ENCODE peak calls at places on chromosomes 3 and 15, in ten cellular contexts. Q is AG09309, O is fibroblast of mammary gland, X is tibial nerve, I is thoracic aorta, D is cardiac muscle cell, C is upper lobe of left lung, M is fibroblast of lung, R is IMR-90, F is fibroblast of the aortic adventitia. A is an unnamed sample.

GRCh38 chr3:5787863-5788488 is 600.5 kb downstream of the EDEM1 start:
- DNase-seq in Q (no peak), O (no peak), X (peak; percentile 38), I (no peak), D (no peak), C (no peak), M (peak; percentile 18), R (no peak), F (no peak), A (peak; percentile 72)

GRCh38 chr3:12986986-12987385 is 86.2 kb downstream of the IQSEC1 start:
- DNase-seq in Q (no peak), O (no peak), X (no peak), I (no peak), D (no peak), C (no peak), M (no peak), R (no peak), F (no peak), A (peak; percentile 59)

GRCh38 chr3:13708301-13708700 is 159.4 kb downstream of the FBLN2 start:
- DNase-seq in Q (no peak), O (no peak), X (no peak), I (no peak), D (no peak), C (peak; percentile 3), M (no peak), R (no peak), F (no peak), A (peak; percentile 17)

GRCh38 chr15:51842852-51843737 is 13.6 kb downstream of the TMOD3 start:
- DNase-seq in Q (no peak), O (peak; percentile 51), X (no peak), I (no peak), D (peak; percentile 33), C (no peak), M (peak; percentile 82), R (peak; percentile 79), F (peak; percentile 65), A (no peak)

GRCh38 chr3:179067291-179067690 is 4.3 kb downstream of the ZMAT3 start:
- DNase-seq in Q (no peak), O (no peak), X (no peak), I (no peak), D (no peak), C (no peak), M (no peak), R (no peak), F (no peak), A (no peak)

GRCh38 chr3:72665701-72666443 is 182.4 kb downstream of the SHQ1 start:
- DNase-seq in Q (no peak), O (peak; percentile 32), X (peak; percentile 29), I (no peak), D (peak; percentile 49), C (peak; percentile 31), M (no peak), R (no peak), F (no peak), A (peak; percentile 87)

GRCh38 chr3:119352235-119352634 is 58.1 kb downstream of the ARHGAP31 start:
- DNase-seq in Q (no peak), O (peak; percentile 20), X (no peak), I (no peak), D (no peak), C (no peak), M (peak; percentile 58), R (peak; percentile 31), F (no peak), A (no peak)

GRCh38 chr3:180617049-180617448 is 15.1 kb downstream of the TTC14 start:
- DNase-seq in Q (no peak), O (peak; percentile 7), X (no peak), I (no peak), D (no peak), C (no peak), M (peak; percentile 8), R (no peak), F (no peak), A (no peak)

GRCh38 chr3:108588616-108589015 is 622 bp downstream of the CIP2A start:
- DNase-seq in Q (no peak), O (peak; percentile 16), X (no peak), I (no peak), D (no peak), C (no peak), M (no peak), R (no peak), F (peak; percentile 27), A (no peak)

GRCh38 chr15:73688455-73688854 is 4.3 kb downstream of the CD276 start:
- DNase-seq in Q (no peak), O (peak; percentile 73), X (no peak), I (no peak), D (peak; percentile 33), C (no peak), M (peak; percentile 47), R (peak; percentile 52), F (peak; percentile 38), A (peak; percentile 29)

GRCh38 chr3:134956844-134957243 is 161.8 kb downstream of the EPHB1 start:
- DNase-seq in Q (no peak), O (no peak), X (no peak), I (no peak), D (no peak), C (no peak), M (no peak), R (no peak), F (no peak), A (peak; percentile 18)

GRCh38 chr3:159082514-159082913 is 280.7 kb downstream of the MFSD1 start:
- DNase-seq in Q (peak; percentile 46), O (peak; percentile 59), X (no peak), I (no peak), D (peak; percentile 1), C (no peak), M (peak; percentile 88), R (peak; percentile 2), F (no peak), A (no peak)

GRCh38 chr3:193850084-193850619 is 257.1 kb downstream of the OPA1 start:
- DNase-seq in Q (no peak), O (no peak), X (no peak), I (no peak), D (no peak), C (no peak), M (no peak), R (no peak), F (no peak), A (no peak)

GRCh38 chr15:42348083-42348482 is 11.2 kb upstream of the CAPN3 start:
- DNase-seq in Q (peak; percentile 50), O (peak; percentile 90), X (no peak), I (no peak), D (peak; percentile 32), C (no peak), M (peak; percentile 87), R (peak; percentile 83), F (peak; percentile 64), A (no peak)

GRCh38 chr3:77620009-77620408 is 580.1 kb downstream of the ROBO2 start:
- DNase-seq in Q (peak; percentile 39), O (peak; percentile 28), X (no peak), I (no peak), D (no peak), C (no peak), M (peak; percentile 1), R (peak; percentile 24), F (no peak), A (no peak)

GRCh38 chr3:145953316-145953715 is 207.7 kb downstream of the PLOD2 start:
- DNase-seq in Q (no peak), O (peak; percentile 79), X (no peak), I (no peak), D (no peak), C (no peak), M (peak; percentile 88), R (no peak), F (no peak), A (no peak)
- TF ChIP-seq CTCF in Q (no peak), O (no peak), X (no peak), I (no peak), D (no peak), C (no peak), M (no peak), R (no peak), F (no peak), A (no peak)

GRCh38 chr3:188584162-188584529 is 430.2 kb downstream of the LPP start:
- DNase-seq in Q (peak; percentile 32), O (peak; percentile 85), X (no peak), I (no peak), D (peak; percentile 90), C (no peak), M (peak; percentile 93), R (peak; percentile 80), F (peak; percentile 92), A (no peak)
- H3K4me3 ChIP-seq in Q (no peak overlapping the region), O (peak overlapping the region; percentile 28), X (no peak overlapping the region), I (peak overlapping the region; percentile 9), D (no peak overlapping the region), C (no peak overlapping the region), M (no peak overlapping the region), R (no peak overlapping the region), F (no peak overlapping the region), A (no peak overlapping the region)

GRCh38 chr3:188571531-188572115 is 417.7 kb downstream of the LPP start:
- DNase-seq in Q (no peak), O (no peak), X (no peak), I (no peak), D (no peak), C (no peak), M (no peak), R (no peak), F (no peak), A (no peak)

GRCh38 chr3:188574885-188575284 is 420.9 kb downstream of the LPP start:
- DNase-seq in Q (no peak), O (no peak), X (no peak), I (no peak), D (no peak), C (no peak), M (no peak), R (no peak), F (no peak), A (no peak)

GRCh38 chr3:188575501-188575900 is 421.5 kb downstream of the LPP start:
- DNase-seq in Q (no peak), O (no peak), X (no peak), I (no peak), D (no peak), C (no peak), M (no peak), R (no peak), F (no peak), A (no peak)

GRCh38 chr3:188573929-188574317 is 420.0 kb downstream of the LPP start:
- DNase-seq in Q (no peak), O (no peak), X (no peak), I (no peak), D (no peak), C (no peak), M (no peak), R (no peak), F (no peak), A (peak; percentile 48)

GRCh38 chr3:188573286-188573928 is 419.4 kb downstream of the LPP start:
- DNase-seq in Q (no peak), O (no peak), X (no peak), I (no peak), D (no peak), C (no peak), M (no peak), R (no peak), F (no peak), A (peak; percentile 62)
- TF ChIP-seq CTCF in Q (no peak), O (no peak), X (no peak), I (no peak), D (no peak), C (no peak), M (no peak), R (no peak), F (no peak), A (peak; percentile 56)

DNA sequence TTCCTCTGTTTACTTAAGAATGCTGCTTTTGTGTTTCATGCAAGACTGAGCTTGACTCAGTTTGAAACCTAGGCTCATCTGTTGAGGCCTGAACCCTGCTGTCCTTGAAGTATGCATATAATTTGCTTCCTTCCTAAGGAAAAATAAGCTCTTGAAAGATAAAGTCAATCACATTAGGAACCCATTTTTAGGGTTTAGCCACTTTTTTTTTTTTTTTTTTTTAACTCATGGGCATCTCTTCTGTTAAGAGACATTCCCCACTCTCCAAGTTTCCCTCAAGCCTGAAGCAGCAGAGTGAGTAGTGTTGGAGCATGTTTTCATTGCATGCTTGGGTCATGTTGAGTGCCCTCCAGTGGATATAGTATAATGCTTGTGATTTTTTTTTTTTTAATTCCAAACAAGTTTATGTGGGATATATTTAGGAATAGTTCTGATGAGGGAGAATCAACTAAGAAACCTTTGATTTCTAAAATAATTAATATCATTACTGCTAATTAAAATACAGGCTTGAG is 3.6 kb downstream of the CTNNB1 start:
- DNase-seq in Q (no peak), O (peak; percentile 72), X (peak; percentile 32), I (no peak), D (peak; percentile 73), C (peak; percentile 38), M (peak; percentile 59), R (peak; percentile 61), F (peak; percentile 68), A (no peak)
- H3K4me3 ChIP-seq in Q (no peak overlapping the region), O (no peak overlapping the region), X (no peak overlapping the region), I (peak overlapping the region; percentile 98), D (peak overlapping the region; percentile 97), C (peak overlapping the region; percentile 9), M (peak overlapping the region; percentile 76), R (no peak overlapping the region), F (no peak overlapping the region), A (peak overlapping the region; percentile 94)